ENCODE peak calls at places on chromosomes 6 and 20, in eight cellular contexts. One of them, this sample, is unnamed.

GRCh38 chr20:61730631-61731362 is 334.9 kb downstream of the TAF4 start:
- DNase-seq in skeletal muscle cell: no peak
- DNase-seq in stimulated activated CD4-positive, alpha-beta T cell treated with anti-CD3 and anti-CD28 coated beads, Interleukin-12 subunit alpha, Interleukin-12 subunit beta, amount 100 ng/mL, for 4 hours: no peak
- DNase-seq in left colon: no peak
- DNase-seq in EH: no peak
- DNase-seq in kidney tubule cell: no peak
- DNase-seq in neural crest cell: no peak
- DNase-seq in activated CD8-positive, alpha-beta memory T cell treated with anti-CD3 and anti-CD28 coated beads for 48 hours: no peak
- DNase-seq in this sample: no peak

GRCh38 chr20:47380481-47380880 is 24.0 kb upstream of the ZMYND8 start:
- DNase-seq in kidney tubule cell: no peak
- DNase-seq in stimulated activated CD4-positive, alpha-beta T cell treated with anti-CD3 and anti-CD28 coated beads, Interleukin-12 subunit alpha, Interleukin-12 subunit beta, amount 100 ng/mL, for 4 hours: no peak
- DNase-seq in skeletal muscle cell: no peak
- DNase-seq in EH: no peak
- DNase-seq in neural crest cell: no peak
- DNase-seq in left colon: no peak
- DNase-seq in activated CD8-positive, alpha-beta memory T cell treated with anti-CD3 and anti-CD28 coated beads for 48 hours: no peak
- DNase-seq in this sample: no peak

GRCh38 chr6:144036064-144036873 is 28.2 kb upstream of the PLAGL1 start:
- DNase-seq in skeletal muscle cell: peak; percentile 10
- DNase-seq in activated CD8-positive, alpha-beta memory T cell treated with anti-CD3 and anti-CD28 coated beads for 48 hours: no peak
- DNase-seq in stimulated activated CD4-positive, alpha-beta T cell treated with anti-CD3 and anti-CD28 coated beads, Interleukin-12 subunit alpha, Interleukin-12 subunit beta, amount 100 ng/mL, for 4 hours: no peak
- DNase-seq in EH: peak; percentile 63
- DNase-seq in kidney tubule cell: peak; percentile 46
- DNase-seq in neural crest cell: no peak
- DNase-seq in left colon: peak; percentile 32
- DNase-seq in this sample: no peak

GRCh38 chr20:844473-845225 is 11.1 kb downstream of the FAM110A start:
- DNase-seq in left colon: peak; percentile 96
- DNase-seq in stimulated activated CD4-positive, alpha-beta T cell treated with anti-CD3 and anti-CD28 coated beads, Interleukin-12 subunit alpha, Interleukin-12 subunit beta, amount 100 ng/mL, for 4 hours: peak; percentile 83
- DNase-seq in neural crest cell: peak; percentile 70
- DNase-seq in kidney tubule cell: peak; percentile 86
- DNase-seq in skeletal muscle cell: peak; percentile 78
- DNase-seq in activated CD8-positive, alpha-beta memory T cell treated with anti-CD3 and anti-CD28 coated beads for 48 hours: peak; percentile 67
- DNase-seq in EH: peak; percentile 94
- DNase-seq in this sample: peak; percentile 45

GRCh38 chr6:100461273-100461919 is 3.3 kb downstream of the SIM1 start:
- DNase-seq in skeletal muscle cell: no peak
- DNase-seq in kidney tubule cell: peak; percentile 65
- DNase-seq in activated CD8-positive, alpha-beta memory T cell treated with anti-CD3 and anti-CD28 coated beads for 48 hours: no peak
- DNase-seq in left colon: no peak
- DNase-seq in neural crest cell: no peak
- DNase-seq in EH: peak; percentile 72
- DNase-seq in stimulated activated CD4-positive, alpha-beta T cell treated with anti-CD3 and anti-CD28 coated beads, Interleukin-12 subunit alpha, Interleukin-12 subunit beta, amount 100 ng/mL, for 4 hours: no peak
- DNase-seq in this sample: no peak

GRCh38 chr20:10074513-10074912 is 39.7 kb downstream of the ANKEF1 start:
- DNase-seq in activated CD8-positive, alpha-beta memory T cell treated with anti-CD3 and anti-CD28 coated beads for 48 hours: no peak
- DNase-seq in stimulated activated CD4-positive, alpha-beta T cell treated with anti-CD3 and anti-CD28 coated beads, Interleukin-12 subunit alpha, Interleukin-12 subunit beta, amount 100 ng/mL, for 4 hours: no peak
- DNase-seq in neural crest cell: no peak
- DNase-seq in kidney tubule cell: peak; percentile 87
- DNase-seq in left colon: no peak
- DNase-seq in skeletal muscle cell: peak; percentile 91
- DNase-seq in EH: peak; percentile 90
- DNase-seq in this sample: no peak

GRCh38 chr6:31952140-31952805 is 6.4 kb downstream of the CFB start:
- DNase-seq in activated CD8-positive, alpha-beta memory T cell treated with anti-CD3 and anti-CD28 coated beads for 48 hours: no peak
- DNase-seq in neural crest cell: peak; percentile 61
- DNase-seq in left colon: no peak
- DNase-seq in skeletal muscle cell: no peak
- DNase-seq in stimulated activated CD4-positive, alpha-beta T cell treated with anti-CD3 and anti-CD28 coated beads, Interleukin-12 subunit alpha, Interleukin-12 subunit beta, amount 100 ng/mL, for 4 hours: peak; percentile 28
- DNase-seq in kidney tubule cell: peak; percentile 67
- DNase-seq in EH: peak; percentile 71
- DNase-seq in this sample: no peak

GRCh38 chr6:96841241-96841824 is 4.1 kb upstream of the GPR63 start:
- DNase-seq in neural crest cell: no peak
- DNase-seq in activated CD8-positive, alpha-beta memory T cell treated with anti-CD3 and anti-CD28 coated beads for 48 hours: no peak
- DNase-seq in left colon: no peak
- DNase-seq in skeletal muscle cell: no peak
- DNase-seq in EH: peak; percentile 16
- DNase-seq in stimulated activated CD4-positive, alpha-beta T cell treated with anti-CD3 and anti-CD28 coated beads, Interleukin-12 subunit alpha, Interleukin-12 subunit beta, amount 100 ng/mL, for 4 hours: no peak
- DNase-seq in kidney tubule cell: no peak
- DNase-seq in this sample: no peak

GRCh38 chr6:152697634-152698033 is at the start of gene MYCT1:
- DNase-seq in kidney tubule cell: no peak
- DNase-seq in neural crest cell: no peak
- DNase-seq in activated CD8-positive, alpha-beta memory T cell treated with anti-CD3 and anti-CD28 coated beads for 48 hours: no peak
- DNase-seq in EH: peak; percentile 5
- DNase-seq in stimulated activated CD4-positive, alpha-beta T cell treated with anti-CD3 and anti-CD28 coated beads, Interleukin-12 subunit alpha, Interleukin-12 subunit beta, amount 100 ng/mL, for 4 hours: no peak
- DNase-seq in skeletal muscle cell: no peak
- DNase-seq in left colon: no peak
- DNase-seq in this sample: no peak

GRCh38 chr6:87289571-87289970 is 32.8 kb upstream of the SMIM8 start:
- DNase-seq in kidney tubule cell: no peak
- DNase-seq in activated CD8-positive, alpha-beta memory T cell treated with anti-CD3 and anti-CD28 coated beads for 48 hours: no peak
- DNase-seq in stimulated activated CD4-positive, alpha-beta T cell treated with anti-CD3 and anti-CD28 coated beads, Interleukin-12 subunit alpha, Interleukin-12 subunit beta, amount 100 ng/mL, for 4 hours: no peak
- DNase-seq in neural crest cell: no peak
- DNase-seq in EH: no peak
- DNase-seq in skeletal muscle cell: no peak
- DNase-seq in left colon: no peak
- DNase-seq in this sample: no peak

GRCh38 chr20:35467339-35468224 is 12.2 kb downstream of the CEP250 start:
- DNase-seq in kidney tubule cell: peak; percentile 34
- DNase-seq in stimulated activated CD4-positive, alpha-beta T cell treated with anti-CD3 and anti-CD28 coated beads, Interleukin-12 subunit alpha, Interleukin-12 subunit beta, amount 100 ng/mL, for 4 hours: no peak
- DNase-seq in skeletal muscle cell: peak; percentile 62
- DNase-seq in activated CD8-positive, alpha-beta memory T cell treated with anti-CD3 and anti-CD28 coated beads for 48 hours: no peak
- DNase-seq in EH: peak; percentile 83
- DNase-seq in neural crest cell: no peak
- DNase-seq in left colon: no peak
- DNase-seq in this sample: no peak

GRCh38 chr20:12998046-12998445 is 10.7 kb upstream of the SPTLC3 start:
- DNase-seq in stimulated activated CD4-positive, alpha-beta T cell treated with anti-CD3 and anti-CD28 coated beads, Interleukin-12 subunit alpha, Interleukin-12 subunit beta, amount 100 ng/mL, for 4 hours: no peak
- DNase-seq in skeletal muscle cell: no peak
- DNase-seq in kidney tubule cell: no peak
- DNase-seq in EH: no peak
- DNase-seq in neural crest cell: no peak
- DNase-seq in activated CD8-positive, alpha-beta memory T cell treated with anti-CD3 and anti-CD28 coated beads for 48 hours: no peak
- DNase-seq in left colon: no peak
- DNase-seq in this sample: no peak

GRCh38 chr6:6583836-6584235 is 4.7 kb upstream of the LY86 start:
- DNase-seq in EH: no peak
- DNase-seq in stimulated activated CD4-positive, alpha-beta T cell treated with anti-CD3 and anti-CD28 coated beads, Interleukin-12 subunit alpha, Interleukin-12 subunit beta, amount 100 ng/mL, for 4 hours: no peak
- DNase-seq in neural crest cell: no peak
- DNase-seq in left colon: no peak
- DNase-seq in kidney tubule cell: no peak
- DNase-seq in activated CD8-positive, alpha-beta memory T cell treated with anti-CD3 and anti-CD28 coated beads for 48 hours: no peak
- DNase-seq in skeletal muscle cell: no peak
- DNase-seq in this sample: no peak

GRCh38 chr20:61529354-61529753 is 277.3 kb downstream of the CDH4 start:
- DNase-seq in activated CD8-positive, alpha-beta memory T cell treated with anti-CD3 and anti-CD28 coated beads for 48 hours: no peak
- DNase-seq in neural crest cell: no peak
- DNase-seq in skeletal muscle cell: no peak
- DNase-seq in stimulated activated CD4-positive, alpha-beta T cell treated with anti-CD3 and anti-CD28 coated beads, Interleukin-12 subunit alpha, Interleukin-12 subunit beta, amount 100 ng/mL, for 4 hours: no peak
- DNase-seq in kidney tubule cell: no peak
- DNase-seq in left colon: no peak
- DNase-seq in EH: no peak
- DNase-seq in this sample: no peak

GRCh38 chr20:3616250-3616649 is 46.9 kb downstream of the GFRA4 start:
- DNase-seq in stimulated activated CD4-positive, alpha-beta T cell treated with anti-CD3 and anti-CD28 coated beads, Interleukin-12 subunit alpha, Interleukin-12 subunit beta, amount 100 ng/mL, for 4 hours: no peak
- DNase-seq in kidney tubule cell: peak; percentile 91
- DNase-seq in neural crest cell: no peak
- DNase-seq in skeletal muscle cell: no peak
- DNase-seq in activated CD8-positive, alpha-beta memory T cell treated with anti-CD3 and anti-CD28 coated beads for 48 hours: no peak
- DNase-seq in EH: peak; percentile 64
- DNase-seq in left colon: no peak
- DNase-seq in this sample: no peak

GRCh38 chr6:83708970-83709747 is at the start of gene SNAP91:
- DNase-seq in neural crest cell: peak; percentile 64
- DNase-seq in skeletal muscle cell: no peak
- DNase-seq in EH: no peak
- DNase-seq in kidney tubule cell: no peak
- DNase-seq in left colon: no peak
- DNase-seq in stimulated activated CD4-positive, alpha-beta T cell treated with anti-CD3 and anti-CD28 coated beads, Interleukin-12 subunit alpha, Interleukin-12 subunit beta, amount 100 ng/mL, for 4 hours: no peak
- DNase-seq in activated CD8-positive, alpha-beta memory T cell treated with anti-CD3 and anti-CD28 coated beads for 48 hours: no peak
- DNase-seq in this sample: peak; percentile 43

This sample was measured in NCI-H2107.